ENCODE peak calls at places on chromosomes 2 and 18, in six cellular contexts. A is GM12892, V is lower leg skin, E is gastrocnemius medialis, H is transverse colon, Y is H54. I is an unnamed sample.

GRCh38 chr2:197309369-197310231 is 980 bp downstream of the ANKRD44 start:
- DNase-seq in A (peak), V (peak), E (no peak), H (peak), Y (no peak), I (no peak)

GRCh38 chr2:181742908-181743722 is 62.8 kb upstream of the NEUROD1 start:
- DNase-seq in A (no peak), V (peak), E (no peak), H (peak), Y (no peak), I (peak)

GRCh38 chr2:12284487-12284886 is 432.2 kb upstream of the TRIB2 start:
- DNase-seq in A (no peak), V (no peak), E (no peak), H (no peak), Y (no peak), I (no peak)

GRCh38 chr18:3771121-3771971 is 321.4 kb downstream of the TGIF1 start:
- DNase-seq in A (peak), V (peak), E (peak), H (peak), Y (peak), I (peak)

GRCh38 chr2:229922449-229923386 is at the start of gene FBXO36:
- DNase-seq in A (peak), V (peak), E (peak), H (peak), Y (peak), I (peak)

GRCh38 chr2:137998503-137998902 is 34.2 kb downstream of the HNMT start:
- DNase-seq in A (no peak), V (no peak), E (no peak), H (no peak), Y (no peak), I (no peak)

GRCh38 chr18:47594063-47594462 is 336.4 kb downstream of the SMAD2 start:
- DNase-seq in A (no peak), V (no peak), E (no peak), H (no peak), Y (no peak), I (no peak)

GRCh38 chr2:203819434-203820133 is 48.0 kb upstream of the CTLA4 start:
- DNase-seq in A (no peak), V (no peak), E (peak), H (no peak), Y (no peak), I (no peak)

GRCh38 chr2:18047896-18048657 is 169.6 kb downstream of the KCNS3 start:
- DNase-seq in A (no peak), V (no peak), E (peak), H (no peak), Y (peak), I (no peak)

GRCh38 chr2:105437708-105438103 is 38.9 kb upstream of the FHL2 start:
- DNase-seq in A (no peak), V (no peak), E (no peak), H (no peak), Y (no peak), I (no peak)

GRCh38 chr18:7577706-7578105 is 10.6 kb downstream of the PTPRM start:
- DNase-seq in A (no peak), V (no peak), E (no peak), H (no peak), Y (peak), I (no peak)

GRCh38 chr2:216731465-216731864 is 36.1 kb upstream of the IGFBP5 start:
- DNase-seq in A (no peak), V (no peak), E (no peak), H (no peak), Y (no peak), I (no peak)

GRCh38 chr2:65639156-65639876 is 206.9 kb upstream of the SPRED2 start:
- DNase-seq in A (no peak), V (no peak), E (no peak), H (no peak), Y (no peak), I (no peak)

GRCh38 chr2:127015106-127015910 is 91.6 kb downstream of the BIN1 start:
- DNase-seq in A (no peak), V (no peak), E (no peak), H (no peak), Y (no peak), I (no peak)

GRCh38 chr2:224934542-224935188 is 107.6 kb downstream of the DOCK10 start:
- DNase-seq in A (no peak), V (no peak), E (no peak), H (no peak), Y (no peak), I (no peak)

GRCh38 chr18:74550886-74551285 is 16.6 kb downstream of the CNDP1 start:
- DNase-seq in A (no peak), V (no peak), E (no peak), H (no peak), Y (no peak), I (no peak)

GRCh38 chr2:32436150-32436549 is 79.3 kb downstream of the BIRC6 start:
- DNase-seq in A (no peak), V (no peak), E (no peak), H (no peak), Y (no peak), I (no peak)

GRCh38 chr2:92073815-92074548 is 2797.2 kb upstream of the TEKT4 start:
- DNase-seq in A (no peak), V (no peak), E (no peak), H (no peak), Y (no peak), I (no peak)

GRCh38 chr2:30653847-30654246 is 153.4 kb downstream of the CAPN13 start:
- DNase-seq in A (no peak), V (no peak), E (no peak), H (no peak), Y (no peak), I (no peak)

GRCh38 chr2:238878051-238878735 is 30.3 kb downstream of the TWIST2 start:
- DNase-seq in A (no peak), V (no peak), E (no peak), H (no peak), Y (no peak), I (no peak)

GRCh38 chr18:23336072-23336471 is 117.0 kb upstream of the RIOK3 start:
- DNase-seq in A (no peak), V (no peak), E (no peak), H (no peak), Y (no peak), I (no peak)

GRCh38 chr18:6949800-6950586 is 167.6 kb downstream of the LAMA1 start:
- DNase-seq in A (no peak), V (no peak), E (no peak), H (peak), Y (no peak), I (no peak)

GRCh38 chr2:74142340-74142739 is 5.4 kb downstream of the BOLA3 start:
- DNase-seq in A (no peak), V (no peak), E (no peak), H (no peak), Y (no peak), I (no peak)

GRCh38 chr2:128817171-128817570 is 498.5 kb upstream of the HS6ST1 start:
- DNase-seq in A (no peak), V (no peak), E (no peak), H (no peak), Y (no peak), I (no peak)

GRCh38 chr2:61493523-61493942 is 22.6 kb upstream of the USP34 start:
- DNase-seq in A (no peak), V (no peak), E (no peak), H (no peak), Y (no peak), I (peak)

GRCh38 chr2:205903549-205904129 is 182.3 kb downstream of the INO80D start:
- DNase-seq in A (no peak), V (no peak), E (no peak), H (peak), Y (no peak), I (no peak)

GRCh38 chr2:224158831-224159230 is 119.7 kb upstream of the SERPINE2 start:
- DNase-seq in A (no peak), V (no peak), E (no peak), H (no peak), Y (no peak), I (no peak)

GRCh38 chr2:63050186-63050915 is at the start of gene OTX1:
- DNase-seq in A (peak), V (no peak), E (no peak), H (peak), Y (peak), I (no peak)
- TF ChIP-seq POLR2A in A (peak), V (no peak), E (no peak), H (no peak), Y (peak), I (no peak)

GRCh38 chr2:214896287-214896686 is 86.8 kb upstream of the BARD1 start:
- DNase-seq in A (no peak), V (no peak), E (no peak), H (no peak), Y (no peak), I (no peak)
- TF ChIP-seq POLR2A in A (no peak), V (no peak), E (no peak), H (no peak), Y (no peak), I (no peak)

GRCh38 chr2:110204408-110205385 is at the start of gene NPHP1:
- DNase-seq in A (peak), V (peak), E (peak), H (peak), Y (peak), I (peak)
- TF ChIP-seq POLR2A in A (peak), V (no peak), E (peak), H (peak), Y (peak), I (no peak)

GRCh38 chr2:25537526-25537925 is 135.9 kb downstream of the DTNB start:
- DNase-seq in A (no peak), V (no peak), E (no peak), H (no peak), Y (no peak), I (no peak)
- TF ChIP-seq POLR2A in A (no peak), V (no peak), E (no peak), H (no peak), Y (no peak), I (no peak)

GRCh38 chr2:218671654-218672566 is at the start of the genes RNF25 and STK36:
- DNase-seq in A (peak), V (peak), E (peak), H (peak), Y (peak), I (peak)
- TF ChIP-seq POLR2A in A (peak), V (no peak), E (peak), H (peak), Y (peak), I (no peak)

DNA sequence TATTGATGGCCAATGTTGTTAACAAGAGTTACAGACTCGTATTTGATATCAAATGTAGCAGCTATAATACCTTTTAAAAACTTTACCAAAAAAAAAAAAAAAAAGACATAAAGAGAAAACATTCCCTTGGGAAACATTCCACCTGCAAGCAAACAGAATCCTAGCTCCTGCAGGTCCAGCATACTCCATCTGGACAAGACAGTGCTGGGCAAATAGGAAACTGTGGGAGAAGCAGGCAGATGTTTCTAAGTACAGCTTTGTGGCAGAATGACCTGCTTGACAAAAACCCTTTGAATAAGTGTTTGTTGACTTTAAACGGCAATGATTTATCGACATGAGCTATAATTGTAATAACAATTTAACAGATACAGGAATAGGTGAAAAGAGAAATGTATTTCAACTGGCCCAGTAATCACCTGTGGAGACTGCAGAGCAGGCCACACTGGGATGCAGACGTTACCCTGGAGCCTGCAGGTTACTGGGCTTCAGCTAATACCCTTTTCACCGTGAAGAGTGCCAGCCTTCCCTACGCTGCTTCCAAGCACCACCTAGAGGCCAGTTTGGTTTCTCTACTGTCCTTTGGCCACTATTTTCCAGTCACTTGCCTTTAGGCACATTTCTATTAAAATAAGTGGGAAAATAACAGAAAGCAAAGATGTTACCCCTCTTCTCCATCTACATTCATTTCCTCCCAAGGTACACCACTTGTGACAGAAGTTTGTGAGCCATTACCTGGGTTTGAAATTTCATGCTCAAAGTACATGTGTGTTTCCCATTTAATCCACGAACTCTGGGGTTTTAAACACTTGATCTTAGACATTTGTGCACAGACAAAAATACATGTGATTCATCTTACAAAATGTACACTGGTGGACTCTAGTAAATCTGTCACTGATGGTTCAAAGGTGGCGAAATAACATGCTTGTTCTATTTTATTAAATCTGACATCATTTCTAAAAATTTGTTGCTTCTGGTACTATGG is 96.9 kb upstream of the ZNF397 start:
- DNase-seq in A (no peak), V (peak), E (peak), H (peak), Y (peak), I (peak)
- TF ChIP-seq POLR2A in A (no peak), V (no peak), E (no peak), H (no peak), Y (no peak), I (no peak)

DNA sequence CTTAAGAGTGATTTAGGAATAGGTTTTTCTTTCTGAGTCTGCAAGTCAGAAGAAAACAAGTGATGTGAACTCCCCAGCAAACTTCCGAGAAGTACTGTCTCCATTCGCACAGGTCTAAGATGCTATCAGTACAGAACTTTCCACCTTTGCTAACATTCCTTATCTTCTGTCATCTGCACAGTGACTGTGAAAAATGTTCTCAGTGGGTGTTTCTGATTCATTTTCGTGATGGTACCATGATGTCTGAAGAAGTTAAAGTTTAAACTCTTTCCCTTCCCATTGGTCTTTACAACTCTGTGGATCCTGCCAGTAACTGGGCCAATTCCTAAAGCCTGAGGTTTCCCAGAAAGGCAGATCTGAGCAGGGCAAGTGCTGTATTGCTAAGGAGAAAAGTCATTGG is 232.5 kb downstream of the OSR1 start:
- DNase-seq in A (no peak), V (no peak), E (no peak), H (no peak), Y (no peak), I (no peak)
- TF ChIP-seq POLR2A in A (no peak), V (no peak), E (no peak), H (no peak), Y (no peak), I (no peak)

GRCh38 chr2:86195055-86195807 is at the start of gene IMMT:
- DNase-seq in A (peak), V (peak), E (peak), H (peak), Y (peak), I (peak)
- TF ChIP-seq POLR2A in A (peak), V (no peak), E (peak), H (peak), Y (peak), I (peak)

DNA sequence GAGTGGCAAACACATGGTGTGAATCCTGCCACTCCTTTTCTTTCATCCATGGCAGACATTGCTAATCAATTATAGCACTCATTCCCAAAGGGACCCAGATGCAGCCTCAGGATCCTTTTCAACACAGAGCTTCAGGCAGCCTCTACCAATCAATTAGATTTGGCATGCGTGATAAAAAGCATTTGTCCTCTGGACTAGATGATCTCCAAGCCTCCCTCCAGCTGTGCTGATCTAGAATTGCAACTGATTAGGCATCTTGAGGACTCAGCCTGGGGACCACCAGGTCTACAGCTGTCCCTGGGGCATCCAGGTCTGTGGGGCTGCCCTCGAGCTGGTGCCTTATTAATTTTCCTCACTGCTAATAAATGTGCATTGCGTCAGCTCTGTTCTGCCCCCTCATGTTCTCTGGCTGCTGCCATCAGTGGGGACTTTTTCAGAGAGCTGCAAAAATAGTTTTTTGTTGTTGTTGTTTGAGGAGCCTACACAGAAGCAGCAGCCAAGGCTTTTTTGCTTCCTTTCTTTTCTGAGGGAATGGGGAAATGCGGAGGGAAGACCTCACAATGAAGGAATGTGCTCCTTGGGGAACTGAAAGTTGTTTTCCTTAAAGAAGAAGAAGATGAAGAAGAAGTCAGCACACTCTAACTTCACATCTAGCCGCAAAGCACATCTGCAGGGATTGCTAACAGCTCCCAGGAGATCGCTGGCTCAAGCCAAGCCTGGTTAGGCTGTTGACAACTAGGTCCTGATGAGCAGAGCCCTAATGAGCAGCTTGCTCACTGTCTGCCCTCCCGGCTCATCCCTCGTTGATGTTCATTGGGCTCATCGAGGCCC is 8.8 kb upstream of the ATOH8 start:
- DNase-seq in A (no peak), V (peak), E (peak), H (peak), Y (no peak), I (peak)
- TF ChIP-seq POLR2A in A (no peak), V (no peak), E (no peak), H (no peak), Y (no peak), I (peak)